ENCODE peak calls at places on chromosomes 16 and 17, in six cellular contexts. N, M, K, G, S and P are unnamed samples.

GRCh38 chr16:82004651-82005490 is 6.4 kb downstream of the SDR42E1 start:
- DNase-seq in N (no peak), M (no peak), K (no peak), G (no peak), S (no peak), P (no peak)

GRCh38 chr17:78771758-78772382 is 10.2 kb downstream of the CYTH1 start:
- DNase-seq in N (no peak), M (no peak), K (no peak), G (no peak), S (no peak), P (no peak)

GRCh38 chr16:73062640-73063283 is 14.8 kb upstream of the ZFHX3 start:
- DNase-seq in N (peak), M (peak), K (no peak), G (no peak), S (no peak), P (no peak)

GRCh38 chr17:82551779-82552457 is 32.4 kb downstream of the FOXK2 start:
- DNase-seq in N (peak), M (peak), K (peak), G (peak), S (no peak), P (peak)

GRCh38 chr17:56678249-56679144 is 85.0 kb downstream of the NOG start:
- DNase-seq in N (no peak), M (no peak), K (no peak), G (no peak), S (no peak), P (no peak)

GRCh38 chr16:87918314-87918713 is 18.0 kb downstream of the CA5A start:
- DNase-seq in N (no peak), M (no peak), K (no peak), G (no peak), S (no peak), P (no peak)

GRCh38 chr16:72561-73537 is at the start of gene RHBDF1:
- DNase-seq in N (peak), M (peak), K (peak), G (no peak), S (no peak), P (peak)

GRCh38 chr17:51258756-51259573 is 884 bp downstream of the MBTD1 start:
- DNase-seq in N (peak), M (peak), K (peak), G (no peak), S (no peak), P (peak)

GRCh38 chr16:9075299-9076071 is 16.0 kb upstream of the HAPSTR1 start:
- DNase-seq in N (no peak), M (no peak), K (no peak), G (no peak), S (no peak), P (no peak)

GRCh38 chr17:31266042-31266441 is 31.0 kb downstream of the OMG start:
- DNase-seq in N (no peak), M (no peak), K (no peak), G (no peak), S (no peak), P (no peak)

GRCh38 chr17:36182176-36183000 is 6.0 kb upstream of the TBC1D3B start:
- DNase-seq in N (no peak), M (no peak), K (no peak), G (no peak), S (no peak), P (peak)

GRCh38 chr16:583815-584591 is 5.9 kb upstream of the RAB40C start:
- DNase-seq in N (no peak), M (no peak), K (no peak), G (no peak), S (no peak), P (no peak)

GRCh38 chr17:40450175-40450574 is 6.9 kb downstream of the IGFBP4 start:
- DNase-seq in N (peak), M (peak), K (peak), G (no peak), S (no peak), P (peak)

GRCh38 chr17:60077672-60078519 is 825 bp downstream of the HEATR6 start:
- DNase-seq in N (peak), M (peak), K (no peak), G (no peak), S (no peak), P (no peak)

GRCh38 chr16:87206646-87207451 is 110.3 kb downstream of the C16orf95 start:
- DNase-seq in N (peak), M (no peak), K (no peak), G (no peak), S (no peak), P (no peak)

GRCh38 chr17:64694207-64694606 is 32.1 kb upstream of the SMURF2 start:
- DNase-seq in N (peak), M (no peak), K (peak), G (no peak), S (no peak), P (peak)

GRCh38 chr16:50697881-50698767 is 4.7 kb downstream of the NOD2 start:
- DNase-seq in N (peak), M (no peak), K (no peak), G (no peak), S (no peak), P (peak)

GRCh38 chr16:76500006-76500405 is 222.8 kb downstream of the CNTNAP4 start:
- DNase-seq in N (no peak), M (no peak), K (no peak), G (no peak), S (no peak), P (no peak)

GRCh38 chr16:84562174-84562815 is 55.6 kb downstream of the COTL1 start:
- DNase-seq in N (no peak), M (no peak), K (no peak), G (no peak), S (no peak), P (no peak)

GRCh38 chr17:10631048-10631700 is 25.9 kb downstream of the MYH3 start:
- DNase-seq in N (peak), M (peak), K (peak), G (no peak), S (no peak), P (peak)

GRCh38 chr17:20263595-20263994 is 203.7 kb downstream of the LGALS9B start:
- DNase-seq in N (peak), M (peak), K (no peak), G (no peak), S (no peak), P (no peak)

DNA sequence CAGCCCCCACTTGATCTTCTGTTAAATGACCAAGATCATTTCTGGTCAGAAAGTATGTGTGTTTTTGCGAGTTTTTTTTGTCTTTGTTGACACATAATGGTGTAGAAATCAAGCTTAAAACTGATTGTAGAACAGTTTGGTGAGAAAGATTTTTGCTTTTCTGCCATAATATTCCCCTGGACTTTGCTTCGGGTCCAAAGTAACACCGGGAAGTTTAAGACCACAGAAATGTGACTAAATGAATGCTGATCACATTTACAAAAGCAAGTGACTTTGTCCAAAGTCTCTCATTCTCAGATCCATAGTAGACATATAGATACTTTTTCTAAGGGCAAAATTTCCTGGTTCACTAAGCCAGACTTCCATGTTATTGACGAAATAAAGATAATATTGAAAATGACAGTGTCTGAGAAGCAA is 2.6 kb downstream of the FAM20A start:
- DNase-seq in N (no peak), M (no peak), K (no peak), G (no peak), S (no peak), P (no peak)
- H3K4me3 ChIP-seq in N (no peak), M (peak), K (no peak), G (no peak), S (no peak), P (no peak)

GRCh38 chr16:54655171-54655590 is 275.5 kb upstream of the IRX5 start:
- DNase-seq in N (peak), M (peak), K (no peak), G (no peak), S (no peak), P (no peak)

GRCh38 chr16:54651851-54652770 is 278.6 kb upstream of the IRX5 start:
- DNase-seq in N (peak), M (no peak), K (no peak), G (no peak), S (no peak), P (no peak)

GRCh38 chr16:54657058-54657708 is 273.5 kb upstream of the IRX5 start:
- DNase-seq in N (peak), M (no peak), K (no peak), G (no peak), S (no peak), P (no peak)

GRCh38 chr16:54654429-54654828 is 276.2 kb upstream of the IRX5 start:
- DNase-seq in N (no peak), M (peak), K (no peak), G (no peak), S (no peak), P (no peak)

DNA sequence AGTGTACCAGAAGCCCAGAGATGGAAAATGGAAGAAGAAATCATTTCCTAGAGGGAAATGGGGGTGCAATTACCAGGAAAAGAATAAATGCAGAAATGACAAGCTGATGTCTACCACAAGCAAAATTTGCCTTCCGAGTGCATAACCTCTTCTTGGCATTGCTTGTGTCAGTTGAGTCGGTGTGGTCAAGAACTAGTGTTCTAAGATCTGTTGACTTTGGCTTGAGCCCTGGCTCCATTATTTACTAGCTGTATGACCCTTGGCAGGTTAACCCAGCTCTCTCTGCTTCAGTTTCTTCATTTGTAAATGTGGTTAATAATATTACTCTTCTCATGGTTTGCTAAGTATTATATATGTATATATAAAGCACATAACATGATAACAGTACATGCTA is 273.0 kb upstream of the IRX5 start:
- DNase-seq in N (no peak), M (no peak), K (no peak), G (no peak), S (no peak), P (no peak)
- H3K4me3 ChIP-seq in N (no peak), M (no peak), K (no peak), G (no peak), S (no peak), P (no peak)

GRCh38 chr16:67482260-67482924 is 955 bp downstream of the AGRP start:
- DNase-seq in N (no peak), M (no peak), K (no peak), G (no peak), S (no peak), P (peak)

GRCh38 chr16:67480833-67481560 is at the start of gene ATP6V0D1:
- DNase-seq in N (peak), M (peak), K (peak), G (peak), S (peak), P (peak)

GRCh38 chr16:67483731-67484525 is 581 bp upstream of the AGRP start:
- DNase-seq in N (no peak), M (no peak), K (no peak), G (no peak), S (no peak), P (no peak)

GRCh38 chr16:67481561-67482259 is 753 bp upstream of the ATP6V0D1 start:
- DNase-seq in N (peak), M (peak), K (no peak), G (no peak), S (no peak), P (peak)

GRCh38 chr16:67483150-67483549 is at the start of gene AGRP:
- DNase-seq in N (no peak), M (no peak), K (no peak), G (no peak), S (no peak), P (no peak)
- H3K4me3 ChIP-seq in N (no peak), M (no peak), K (no peak), G (no peak), S (peak), P (no peak)

GRCh38 chr17:45018514-45019176 is 32.8 kb downstream of the DCAKD start:
- DNase-seq in N (no peak), M (peak), K (no peak), G (no peak), S (no peak), P (peak)

GRCh38 chr17:45019177-45019711 is 32.2 kb downstream of the DCAKD start:
- DNase-seq in N (no peak), M (peak), K (peak), G (no peak), S (no peak), P (peak)

GRCh38 chr17:45021607-45022287 is 29.7 kb downstream of the DCAKD start:
- DNase-seq in N (peak), M (peak), K (peak), G (no peak), S (no peak), P (peak)

GRCh38 chr17:45022288-45022648 is 29.2 kb downstream of the DCAKD start:
- DNase-seq in N (no peak), M (no peak), K (no peak), G (no peak), S (no peak), P (no peak)

GRCh38 chr17:45020354-45021138 is 30.9 kb downstream of the DCAKD start:
- DNase-seq in N (no peak), M (no peak), K (no peak), G (no peak), S (no peak), P (no peak)
- H3K4me3 ChIP-seq in N (no peak), M (no peak), K (no peak), G (no peak), S (no peak), P (no peak)